ENCODE peak calls at places on chromosome 21, in eight cellular contexts. H, G, M, B, Q, J, S and N are unnamed samples.

GRCh38 chr21:37658994-37659458 is 257.2 kb downstream of the KCNJ6 start:
- DNase-seq in H (no peak), G (peak; percentile 95), M (no peak), B (no peak), Q (peak; percentile 43), J (no peak), S (no peak), N (no peak)

GRCh38 chr21:41166947-41167346 is 1.0 kb upstream of the BACE2 start:
- DNase-seq in H (no peak), G (no peak), M (no peak), B (peak; percentile 20), Q (no peak), J (no peak), S (no peak), N (no peak)

GRCh38 chr21:38816400-38816973 is 10.8 kb downstream of the ETS2 start:
- DNase-seq in H (no peak), G (no peak), M (no peak), B (no peak), Q (no peak), J (no peak), S (no peak), N (no peak)

GRCh38 chr21:31731112-31731801 is 661 bp downstream of the SCAF4 start:
- DNase-seq in H (no peak), G (no peak), M (peak; percentile 57), B (peak; percentile 85), Q (peak; percentile 16), J (peak; percentile 68), S (no peak), N (no peak)

GRCh38 chr21:15421521-15421920 is 308.3 kb upstream of the USP25 start:
- DNase-seq in H (no peak), G (no peak), M (no peak), B (no peak), Q (no peak), J (no peak), S (no peak), N (no peak)

GRCh38 chr21:44700101-44701022 is 3.4 kb downstream of the KRTAP10-12 start:
- DNase-seq in H (no peak), G (no peak), M (no peak), B (peak; percentile 21), Q (no peak), J (peak; percentile 32), S (no peak), N (no peak)

GRCh38 chr21:37452222-37452621 is 85.6 kb downstream of the DYRK1A start:
- DNase-seq in H (no peak), G (peak; percentile 35), M (no peak), B (peak; percentile 23), Q (no peak), J (no peak), S (no peak), N (no peak)

GRCh38 chr21:44370027-44370735 is 16.8 kb downstream of the TRPM2 start:
- DNase-seq in H (no peak), G (no peak), M (peak; percentile 71), B (peak; percentile 71), Q (peak; percentile 52), J (peak; percentile 54), S (no peak), N (no peak)

GRCh38 chr21:43933146-43933673 is 68.2 kb downstream of the AGPAT3 start:
- DNase-seq in H (no peak), G (no peak), M (no peak), B (no peak), Q (no peak), J (no peak), S (no peak), N (no peak)

GRCh38 chr21:41506005-41506404 is 2.0 kb downstream of the TMPRSS2 start:
- DNase-seq in H (no peak), G (no peak), M (no peak), B (no peak), Q (no peak), J (no peak), S (no peak), N (no peak)

GRCh38 chr21:34201001-34201400 is 127.6 kb downstream of the MRPS6 start:
- DNase-seq in H (no peak), G (no peak), M (no peak), B (no peak), Q (no peak), J (no peak), S (no peak), N (no peak)

GRCh38 chr21:31609081-31609480 is 50.4 kb upstream of the SOD1 start:
- DNase-seq in H (no peak), G (no peak), M (peak; percentile 60), B (no peak), Q (no peak), J (no peak), S (peak; percentile 21), N (no peak)

GRCh38 chr21:44444286-44444931 is 10.9 kb upstream of the LRRC3 start:
- DNase-seq in H (peak; percentile 36), G (no peak), M (peak; percentile 75), B (no peak), Q (peak; percentile 13), J (peak; percentile 66), S (no peak), N (no peak)

GRCh38 chr21:14584357-14585095 is 38.4 kb upstream of the SAMSN1 start:
- DNase-seq in H (no peak), G (no peak), M (no peak), B (no peak), Q (no peak), J (no peak), S (no peak), N (no peak)

GRCh38 chr21:30340714-30341573 is 3.5 kb upstream of the KRTAP27-1 start:
- DNase-seq in H (peak; percentile 3), G (no peak), M (peak; percentile 58), B (peak; percentile 22), Q (peak; percentile 0), J (peak; percentile 3), S (no peak), N (no peak)

GRCh38 chr21:44828362-44829056 is 10.6 kb upstream of the SUMO3 start:
- DNase-seq in H (no peak), G (no peak), M (no peak), B (no peak), Q (no peak), J (no peak), S (no peak), N (no peak)

GRCh38 chr21:38165466-38166213 is 91.2 kb upstream of the KCNJ15 start:
- DNase-seq in H (no peak), G (peak; percentile 26), M (no peak), B (peak; percentile 26), Q (no peak), J (no peak), S (no peak), N (no peak)

GRCh38 chr21:46227811-46228344 is 696 bp downstream of the LSS start:
- DNase-seq in H (no peak), G (peak; percentile 7), M (no peak), B (no peak), Q (no peak), J (no peak), S (no peak), N (no peak)
- TF ChIP-seq MAX in H (no peak), G (no peak), M (no peak), B (no peak), Q (no peak), J (no peak), S (no peak), N (no peak)

GRCh38 chr21:25567472-25567871 is 39.8 kb downstream of the MRPL39 start:
- DNase-seq in H (no peak), G (peak; percentile 2), M (no peak), B (no peak), Q (no peak), J (no peak), S (no peak), N (peak; percentile 56)
- TF ChIP-seq CTCF in H (no peak), G (no peak), M (no peak), B (no peak), Q (no peak), J (no peak), S (peak; percentile 14), N (peak; percentile 35)

GRCh38 chr21:29149771-29150425 is 19.5 kb downstream of the MAP3K7CL start:
- DNase-seq in H (no peak), G (peak; percentile 23), M (no peak), B (no peak), Q (no peak), J (no peak), S (no peak), N (no peak)
- TF ChIP-seq MAX in H (no peak), G (no peak), M (no peak), B (no peak), Q (no peak), J (no peak), S (no peak), N (no peak)

GRCh38 chr21:25881524-25882376 is 147.0 kb downstream of the GABPA start:
- DNase-seq in H (peak; percentile 41), G (peak; percentile 65), M (peak; percentile 66), B (peak; percentile 64), Q (peak; percentile 34), J (peak; percentile 39), S (no peak), N (peak; percentile 9)
- TF ChIP-seq CTCF in H (peak; percentile 92), G (peak; percentile 89), M (peak; percentile 95), B (peak; percentile 97), Q (peak; percentile 63), J (peak; percentile 85), S (peak; percentile 92), N (peak; percentile 96)

DNA sequence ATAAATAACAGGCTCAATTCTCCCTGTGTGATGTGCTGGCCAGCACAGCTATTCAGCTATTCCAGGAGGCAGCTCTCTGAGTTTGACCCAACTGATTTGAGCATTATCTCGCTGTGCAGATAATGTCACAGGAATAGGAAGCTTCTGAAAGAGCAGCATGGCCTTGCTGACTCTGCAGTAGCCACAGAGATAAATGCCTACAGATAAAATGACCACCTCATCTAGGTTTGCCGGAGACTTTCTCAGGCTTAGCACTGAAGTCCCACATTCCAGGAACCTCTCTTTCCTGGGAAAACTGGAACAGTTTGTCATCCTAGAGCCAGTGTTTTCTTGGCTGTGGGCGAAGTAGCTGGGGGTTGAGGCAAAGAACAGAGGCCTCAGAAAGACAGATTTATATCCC is 98.9 kb downstream of the MRPL39 start:
- DNase-seq in H (no peak), G (no peak), M (no peak), B (peak; percentile 3), Q (no peak), J (no peak), S (no peak), N (no peak)
- TF ChIP-seq MAX in H (no peak), G (no peak), M (no peak), B (no peak), Q (no peak), J (no peak), S (no peak), N (no peak)

DNA sequence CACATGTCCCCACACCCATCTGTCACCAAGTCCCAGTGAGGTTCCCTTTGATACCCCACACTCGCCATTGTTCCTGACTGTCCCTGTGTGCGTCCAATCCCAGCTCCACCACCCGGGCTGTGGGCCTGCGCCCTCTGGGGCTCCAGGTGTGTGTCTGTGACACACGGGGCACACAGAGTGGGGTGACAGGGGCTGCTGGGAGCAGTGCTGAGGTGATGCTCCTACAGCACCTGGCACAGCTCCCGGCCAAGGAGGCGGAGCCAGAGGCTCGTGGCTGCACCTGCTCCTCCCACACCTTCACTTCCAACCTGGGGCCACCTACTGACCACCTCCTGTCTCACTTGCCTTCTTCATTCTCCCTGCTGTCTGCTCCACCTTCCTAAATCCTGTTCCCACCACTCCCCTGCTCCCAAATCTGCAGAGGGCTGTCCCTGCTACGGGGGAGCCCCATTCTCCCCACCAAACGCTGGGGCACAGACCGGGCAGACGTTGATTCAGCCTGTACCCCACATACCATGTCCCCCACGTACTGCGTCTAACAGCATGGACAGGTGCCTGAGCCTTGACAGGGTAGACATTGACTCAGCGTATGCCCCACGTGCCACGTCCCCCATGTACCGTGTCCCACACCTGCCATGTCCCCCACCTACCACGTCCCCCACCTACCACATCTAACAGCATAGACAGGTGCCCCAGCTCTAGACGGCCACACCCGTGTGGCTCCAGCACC is 16.4 kb downstream of the WDR4 start:
- DNase-seq in H (no peak), G (no peak), M (peak; percentile 61), B (peak; percentile 16), Q (no peak), J (no peak), S (no peak), N (no peak)
- TF ChIP-seq CTCF in H (no peak), G (no peak), M (no peak), B (no peak), Q (no peak), J (no peak), S (peak; percentile 51), N (no peak)